ENCODE peak calls at places on chromosomes 6 and 20, in five cellular contexts. Y is CD8-positive, alpha-beta T cell; N is PC-3; T is CD8-positive, alpha-beta memory T cell; L is PC-9. S is an unnamed sample. For H3K27me3 and H3K9me3, the result is how much of the 10 kb centered on the place peaks cover.

GRCh38 chr6:47034421-47034820 is 7.7 kb downstream of the ADGRF1 start:
- DNase-seq in Y (no peak), N (peak), T (no peak), L (no peak), S (no peak)

GRCh38 chr6:106411643-106412200 is 51.2 kb downstream of the CRYBG1 start:
- DNase-seq in Y (no peak), N (no peak), T (no peak), L (no peak), S (no peak)

GRCh38 chr6:126210398-126211075 is 129.4 kb upstream of the CENPW start:
- DNase-seq in Y (no peak), N (no peak), T (no peak), L (no peak), S (no peak)

GRCh38 chr6:112416885-112417284 is 69.8 kb downstream of the RFPL4B start:
- DNase-seq in Y (no peak), N (no peak), T (no peak), L (no peak), S (no peak)

GRCh38 chr20:32285621-32286334 is 8.3 kb downstream of the KIF3B start:
- DNase-seq in Y (no peak), N (peak), T (no peak), L (no peak), S (no peak)

GRCh38 chr6:132443206-132443605 is 41.9 kb upstream of the MOXD1 start:
- DNase-seq in Y (no peak), N (no peak), T (no peak), L (no peak), S (no peak)

GRCh38 chr6:7126759-7127158 is 19.0 kb downstream of the RREB1 start:
- DNase-seq in Y (no peak), N (no peak), T (no peak), L (no peak), S (no peak)

GRCh38 chr6:151647871-151648639 is 154.2 kb downstream of the CCDC170 start:
- DNase-seq in Y (no peak), N (peak), T (no peak), L (no peak), S (no peak)

GRCh38 chr6:29529956-29530355 is 29.6 kb downstream of the UBD start:
- DNase-seq in Y (no peak), N (no peak), T (no peak), L (no peak), S (no peak)

GRCh38 chr6:147203311-147204059 is 732 bp upstream of the STXBP5 start:
- DNase-seq in Y (peak), N (peak), T (peak), L (peak), S (peak)

GRCh38 chr20:25553819-25554296 is 31.5 kb downstream of the NINL start:
- DNase-seq in Y (no peak), N (no peak), T (no peak), L (no peak), S (peak)

GRCh38 chr6:18242062-18242851 is 22.1 kb downstream of the DEK start:
- DNase-seq in Y (no peak), N (peak), T (no peak), L (peak), S (peak)

GRCh38 chr6:130666796-130667195 is 160.4 kb upstream of the SMLR1 start:
- DNase-seq in Y (no peak), N (no peak), T (no peak), L (no peak), S (no peak)

GRCh38 chr6:105780146-105780860 is 305.8 kb upstream of the PRDM1 start:
- DNase-seq in Y (no peak), N (peak), T (no peak), L (peak), S (no peak)

GRCh38 chr6:132650413-132650812 is 8.6 kb downstream of the TAAR1 start:
- DNase-seq in Y (no peak), N (no peak), T (no peak), L (peak), S (no peak)

GRCh38 chr20:12835999-12836398 is 172.8 kb upstream of the SPTLC3 start:
- DNase-seq in Y (no peak), N (no peak), T (no peak), L (no peak), S (no peak)

GRCh38 chr6:32442977-32443552 is 3.4 kb downstream of the HLA-DRA start:
- DNase-seq in Y (no peak), N (no peak), T (no peak), L (no peak), S (no peak)
- H3K4me3 ChIP-seq in Y (no peak), N (no peak), T (no peak), L (no peak), S (no peak)

DNA sequence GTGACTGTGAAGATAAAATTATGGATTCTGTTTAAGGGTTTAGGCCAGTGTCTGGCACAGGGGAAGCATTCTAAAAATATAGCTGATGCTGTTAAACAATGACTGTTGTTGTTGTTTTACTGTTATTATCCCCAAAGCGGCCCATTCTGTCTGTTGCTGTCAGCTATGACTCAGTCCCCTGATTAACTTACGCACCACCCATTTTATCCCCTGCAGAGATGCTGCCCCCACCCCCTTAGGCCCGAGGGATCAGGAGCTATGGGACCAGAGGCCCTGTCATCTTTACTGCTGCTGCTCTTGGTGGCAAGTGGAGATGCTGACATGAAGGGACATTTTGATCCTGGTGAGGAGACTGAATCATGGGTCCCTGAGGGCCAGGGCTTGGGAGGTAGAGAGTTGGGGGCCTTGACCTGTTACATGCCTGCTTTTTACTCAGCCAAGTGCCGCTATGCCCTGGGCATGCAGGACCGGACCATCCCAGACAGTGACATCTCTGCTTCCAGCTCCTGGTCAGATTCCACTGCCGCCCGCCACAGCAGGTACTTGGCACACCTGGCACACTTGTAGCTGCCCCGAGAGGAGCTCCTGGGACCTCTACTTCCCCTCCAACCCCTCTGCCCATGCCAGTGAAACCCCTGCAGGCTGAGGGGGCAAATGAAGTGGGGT is 4.3 kb downstream of the DDR1 start:
- DNase-seq in Y (no peak), N (peak), T (no peak), L (no peak), S (peak)
- H3K27me3 ChIP-seq in Y (under half), N (under half), T (under half), L (under half), S (under half)

GRCh38 chr6:140623498-140623897 is 1249.0 kb upstream of the CITED2 start:
- DNase-seq in Y (no peak), N (peak), T (no peak), L (no peak), S (peak)
- H3K9me3 ChIP-seq in Y (under half), N (under half), T (under half), L (under half), S (under half)

GRCh38 chr20:47466704-47467459 is 34.8 kb upstream of the NCOA3 start:
- DNase-seq in Y (no peak), N (no peak), T (no peak), L (no peak), S (no peak)
- H3K4me3 ChIP-seq in Y (no peak), N (no peak), T (no peak), L (no peak), S (no peak)

S was measured in MG63.